ENCODE peak calls at places on chromosomes 5 and 9, in four cellular contexts. V, J, Q and C are unnamed samples.

GRCh38 chr5:100430268-100430900 is 104.8 kb upstream of the FAM174A start:
- DNase-seq in J (peak; percentile 77), Q (no peak), V (peak; percentile 16), C (peak; percentile 19)

GRCh38 chr9:136729144-136729543 is 13.6 kb downstream of the LCN10 start:
- DNase-seq in V (no peak), Q (no peak), J (no peak), C (no peak)

GRCh38 chr5:116419258-116419657 is 155.4 kb downstream of the SEMA6A start:
- DNase-seq in V (no peak), J (no peak), Q (no peak), C (no peak)

GRCh38 chr5:1500411-1501091 is 23.2 kb downstream of the LPCAT1 start:
- DNase-seq in V (peak; percentile 27), J (no peak), Q (no peak), C (no peak)

GRCh38 chr5:132772291-132773070 is 4.6 kb downstream of the SEPTIN8 start:
- DNase-seq in V (no peak), J (no peak), Q (no peak), C (no peak)

GRCh38 chr5:123035320-123035949 is 1.1 kb downstream of the PPIC start:
- DNase-seq in J (peak; percentile 66), V (peak; percentile 63), Q (peak; percentile 53), C (no peak)

GRCh38 chr5:116137544-116138378 is 52.9 kb downstream of the COMMD10 start:
- DNase-seq in J (no peak), Q (no peak), V (no peak), C (peak; percentile 1)

GRCh38 chr9:37676411-37676830 is 25.7 kb downstream of the FRMPD1 start:
- DNase-seq in J (no peak), V (no peak), Q (no peak), C (no peak)

GRCh38 chr5:71384706-71385105 is 70.7 kb upstream of the BDP1 start:
- DNase-seq in J (no peak), Q (no peak), V (no peak), C (no peak)

GRCh38 chr5:53110156-53110555 is 599 bp upstream of the MOCS2 start:
- DNase-seq in J (no peak), Q (no peak), V (no peak), C (no peak)

GRCh38 chr5:178232124-178232919 is at the start of gene PHYKPL:
- DNase-seq in Q (peak; percentile 74), V (peak; percentile 80), J (peak; percentile 83), C (peak; percentile 65)

GRCh38 chr9:126459965-126460843 is 133.6 kb downstream of the MVB12B start:
- DNase-seq in V (no peak), J (no peak), Q (peak; percentile 19), C (no peak)

GRCh38 chr5:53095222-53095621 is 14.3 kb downstream of the MOCS2 start:
- DNase-seq in V (no peak), J (no peak), Q (no peak), C (no peak)

GRCh38 chr9:115042781-115043509 is 75.0 kb downstream of the TNC start:
- DNase-seq in Q (no peak), V (no peak), J (no peak), C (peak; percentile 69)

GRCh38 chr9:223167-223566 is 8.5 kb downstream of the DOCK8 start:
- DNase-seq in Q (no peak), J (no peak), V (no peak), C (no peak)

GRCh38 chr9:227882-228281 is 13.2 kb downstream of the DOCK8 start:
- DNase-seq in J (no peak), V (no peak), Q (no peak), C (peak; percentile 70)

GRCh38 chr9:224540-225520 is 10.2 kb downstream of the DOCK8 start:
- DNase-seq in V (no peak), J (no peak), Q (no peak), C (no peak)

DNA sequence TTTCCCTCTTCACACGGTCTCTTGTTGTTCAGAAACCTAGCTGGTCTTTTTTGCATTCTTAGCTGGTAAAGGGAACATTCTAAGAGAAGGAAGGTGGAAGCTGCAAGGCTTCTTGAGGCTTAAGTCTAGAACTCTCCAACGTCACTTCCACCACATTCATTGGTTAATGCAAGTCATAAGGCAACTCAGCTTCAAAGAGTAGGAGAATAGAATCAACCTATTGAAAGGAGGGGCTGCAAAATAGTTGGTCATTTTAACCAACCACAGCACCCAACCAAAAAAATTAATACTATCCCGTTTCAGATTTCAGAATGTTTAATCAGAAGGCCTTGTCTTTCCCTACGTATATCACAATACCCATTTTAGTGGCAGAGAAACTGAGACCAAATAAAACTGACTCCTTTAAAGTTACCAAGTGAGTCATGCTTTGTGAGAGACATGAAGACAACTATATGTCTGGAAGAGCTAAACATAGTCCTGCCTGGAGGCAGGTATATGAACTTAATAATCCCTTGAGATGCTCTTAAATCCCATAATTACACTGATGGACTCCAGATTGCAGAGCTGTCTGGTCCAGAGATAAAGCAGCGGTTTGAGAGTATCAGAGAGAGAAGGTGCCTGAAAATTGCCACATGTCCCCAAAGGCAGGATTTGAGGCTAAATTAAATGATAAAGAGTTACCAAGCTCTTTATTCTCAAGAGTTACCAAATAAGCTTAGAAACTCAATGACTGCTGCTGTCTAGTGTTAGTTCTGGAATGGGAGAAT is 14.4 kb downstream of the DOCK8 start:
- DNase-seq in V (no peak), Q (no peak), J (no peak), C (no peak)
- TF ChIP-seq CTCF in V (no peak), Q (no peak), J (no peak), C (no peak)

GRCh38 chr9:122080986-122081385 is 12.1 kb downstream of the TTLL11 start:
- DNase-seq in Q (no peak), J (no peak), V (no peak), C (no peak)
- TF ChIP-seq POLR2AphosphoS5 in Q (no peak), J (no peak), V (no peak), C (no peak)

GRCh38 chr9:93536874-93537273 is 39.5 kb upstream of the PHF2 start:
- DNase-seq in J (no peak), V (no peak), Q (no peak), C (no peak)
- TF ChIP-seq CTCF in J (no peak), V (no peak), Q (no peak), C (no peak)

GRCh38 chr9:129609486-129610192 is 11.3 kb downstream of the C9orf50 start:
- DNase-seq in Q (no peak), J (peak; percentile 71), V (peak; percentile 76), C (no peak)
- TF ChIP-seq POLR2AphosphoS5 in Q (no peak), J (no peak), V (no peak), C (no peak)

GRCh38 chr5:180606215-180606785 is 15.0 kb upstream of the SCGB3A1 start:
- DNase-seq in V (no peak), Q (no peak), J (no peak), C (no peak)
- TF ChIP-seq CTCF in V (no peak), Q (no peak), J (no peak), C (no peak)

GRCh38 chr9:89715318-89715858 is 110.6 kb downstream of the GADD45G start:
- DNase-seq in Q (no peak), V (no peak), J (no peak), C (no peak)

GRCh38 chr9:89714316-89714715 is 109.5 kb downstream of the GADD45G start:
- DNase-seq in Q (no peak), V (peak; percentile 28), J (no peak), C (no peak)

GRCh38 chr9:89712285-89712684 is 107.5 kb downstream of the GADD45G start:
- DNase-seq in Q (no peak), J (no peak), V (no peak), C (no peak)

GRCh38 chr9:89710689-89711088 is 105.9 kb downstream of the GADD45G start:
- DNase-seq in V (no peak), J (no peak), Q (no peak), C (no peak)

DNA sequence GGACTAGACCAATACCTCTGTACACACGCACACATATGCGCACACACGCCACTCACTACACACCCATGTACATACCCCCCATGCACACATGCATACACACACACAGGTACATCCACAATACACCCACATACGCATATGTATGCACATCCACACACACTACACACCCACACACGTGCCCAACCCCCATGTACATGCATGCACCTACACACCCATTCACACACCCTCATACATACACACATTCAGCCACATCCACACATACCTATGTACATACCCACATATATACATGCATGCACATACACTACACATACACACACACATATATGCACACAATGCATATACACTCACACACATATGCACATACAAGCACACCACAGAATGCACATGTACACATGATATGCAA is 107.1 kb downstream of the GADD45G start:
- DNase-seq in Q (no peak), J (no peak), V (no peak), C (no peak)
- TF ChIP-seq POLR2AphosphoS5 in Q (no peak), J (no peak), V (no peak), C (no peak)

DNA sequence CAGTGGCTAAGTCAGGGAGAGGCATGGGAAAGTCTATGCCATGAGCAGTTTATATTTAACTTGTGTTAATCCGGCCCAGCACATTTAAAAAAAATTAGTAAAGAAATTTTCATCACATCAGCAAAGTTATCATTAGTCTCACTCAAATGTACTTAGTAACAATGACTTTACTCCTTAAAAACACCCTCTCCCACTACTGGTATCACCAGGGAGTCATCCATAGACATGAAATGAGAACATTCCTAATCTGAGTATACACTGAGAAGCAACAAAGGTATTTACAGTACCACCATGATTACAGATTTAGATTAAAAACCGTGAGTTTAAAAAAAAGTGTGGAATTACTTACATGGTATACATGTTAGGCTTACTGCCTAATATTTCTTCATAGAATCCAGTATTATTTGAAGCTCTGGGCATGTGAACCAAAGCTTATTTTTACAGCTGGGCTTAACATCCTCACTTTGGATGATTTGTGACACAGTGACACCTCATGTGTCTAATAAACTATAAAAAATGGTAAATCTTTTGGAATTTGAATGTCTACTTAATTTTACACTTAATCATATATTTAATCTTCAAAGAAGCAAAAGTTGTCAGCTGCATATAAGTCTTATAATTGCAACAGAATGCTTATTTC is 76.0 kb upstream of the DAB2 start:
- DNase-seq in Q (no peak), J (no peak), V (no peak), C (no peak)
- TF ChIP-seq CTCF in Q (no peak), J (no peak), V (no peak), C (no peak)

DNA sequence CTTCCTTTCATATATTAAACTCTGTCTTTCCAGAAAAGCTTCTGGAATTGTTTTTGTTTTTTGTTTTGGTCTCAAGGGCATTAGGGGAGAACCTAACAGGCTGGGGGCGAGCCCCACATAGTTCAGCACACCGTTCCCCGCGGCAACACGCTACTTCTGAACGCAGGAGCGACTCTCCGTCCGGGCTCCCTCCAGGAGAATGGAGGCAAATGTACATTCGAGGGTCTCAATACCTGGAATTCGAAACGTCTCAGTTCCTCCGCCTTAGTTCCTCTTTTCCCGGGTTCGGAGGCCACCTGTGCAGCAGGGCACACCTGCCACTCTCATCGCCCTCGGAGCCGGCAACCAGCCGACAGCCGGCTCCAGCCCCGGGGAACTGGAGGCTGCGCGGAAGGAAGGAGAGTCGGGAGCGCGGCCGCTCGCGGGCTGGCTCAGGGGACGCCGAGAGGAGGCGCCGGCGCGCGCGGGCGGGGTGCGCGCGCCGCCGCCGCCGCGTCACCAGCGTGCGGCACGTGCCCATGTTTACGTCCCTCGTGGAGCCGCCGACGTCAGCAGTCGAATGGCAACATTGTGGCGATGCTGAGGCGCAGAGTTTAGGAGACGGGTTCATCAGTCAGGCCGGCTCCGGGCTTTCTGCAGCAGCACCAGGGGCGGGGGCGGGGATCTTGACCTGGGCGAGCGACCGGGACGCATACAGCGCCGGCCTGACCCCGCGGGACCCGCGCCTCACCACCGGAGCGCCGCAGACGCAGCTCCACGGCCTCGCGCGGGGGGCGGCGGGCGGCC is at the start of gene JMY:
- DNase-seq in J (peak; percentile 80), V (peak; percentile 90), Q (peak; percentile 77), C (peak; percentile 23)
- TF ChIP-seq POLR2AphosphoS5 in J (peak; percentile 93), V (peak; percentile 79), Q (peak; percentile 93), C (peak; percentile 40)